ENCODE peak calls at places on chromosomes 2 and 18, in four cellular contexts. T is GM12878, Z is HepG2, A is K562. K is an unnamed sample.

GRCh38 chr2:2731885-2732284 is 400.8 kb upstream of the MYT1L start:
- DNase-seq in T (no peak), Z (no peak), A (no peak), K (no peak)

GRCh38 chr2:127196998-127197397 is 23.1 kb downstream of the CYP27C1 start:
- DNase-seq in A (peak), Z (peak), T (peak), K (no peak)

GRCh38 chr2:85772019-85772745 is 18.4 kb downstream of the ATOH8 start:
- DNase-seq in A (no peak), Z (peak), T (no peak), K (peak)

GRCh38 chr2:132797551-132797950 is 127.5 kb upstream of the LYPD1 start:
- DNase-seq in T (no peak), Z (no peak), A (no peak), K (peak)

GRCh38 chr2:20073462-20073861 is 22.0 kb upstream of the LAPTM4A start:
- DNase-seq in Z (no peak), A (no peak), T (no peak), K (no peak)

GRCh38 chr2:86552889-86553288 is 10.4 kb downstream of the CHMP3 start:
- DNase-seq in T (no peak), A (no peak), Z (no peak), K (no peak)

GRCh38 chr2:204220896-204221295 is 284.3 kb downstream of the ICOS start:
- DNase-seq in A (no peak), T (no peak), Z (no peak), K (no peak)

GRCh38 chr2:207227062-207227748 is 61.5 kb upstream of the KLF7 start:
- DNase-seq in A (no peak), T (no peak), Z (no peak), K (no peak)

GRCh38 chr2:110732422-110733413 is at the start of gene ACOXL:
- DNase-seq in T (no peak), Z (no peak), A (peak), K (no peak)

GRCh38 chr2:222448806-222449205 is 24.5 kb downstream of the SGPP2 start:
- DNase-seq in A (no peak), Z (no peak), T (no peak), K (no peak)

GRCh38 chr2:57443985-57444501 is 602.6 kb upstream of the VRK2 start:
- DNase-seq in T (no peak), Z (no peak), A (no peak), K (no peak)

GRCh38 chr2:143121079-143121478 is 8.1 kb upstream of the ARHGAP15 start:
- DNase-seq in Z (no peak), A (no peak), T (no peak), K (no peak)

GRCh38 chr18:52340466-52341378 is 725 bp downstream of the DCC start:
- DNase-seq in Z (no peak), A (no peak), T (no peak), K (no peak)

GRCh38 chr2:220510668-220511067 is 883.2 kb downstream of the SLC4A3 start:
- DNase-seq in Z (no peak), T (no peak), A (no peak), K (no peak)

GRCh38 chr2:181553244-181553643 is 96.1 kb downstream of the ITGA4 start:
- DNase-seq in Z (no peak), T (no peak), A (no peak), K (no peak)

GRCh38 chr18:53887447-53887846 is 337.0 kb downstream of the MBD2 start:
- DNase-seq in T (no peak), A (no peak), Z (no peak), K (no peak)

GRCh38 chr2:158740591-158740990 is 54.5 kb upstream of the DAPL1 start:
- DNase-seq in A (no peak), T (no peak), Z (no peak), K (no peak)

GRCh38 chr2:147844691-147845607 is at the start of gene ACVR2A:
- DNase-seq in Z (peak), T (peak), A (peak), K (peak)

GRCh38 chr2:172624996-172625395 is 69.1 kb downstream of the PDK1 start:
- DNase-seq in A (no peak), Z (no peak), T (no peak), K (no peak)

GRCh38 chr2:9238927-9239326 is 32.3 kb downstream of the ASAP2 start:
- DNase-seq in A (no peak), T (no peak), Z (no peak), K (no peak)

GRCh38 chr2:225002039-225002655 is 40.1 kb downstream of the DOCK10 start:
- DNase-seq in T (peak), A (peak), Z (peak), K (peak)

GRCh38 chr2:29747786-29748470 is 173.5 kb downstream of the ALK start:
- DNase-seq in A (peak), T (no peak), Z (peak), K (peak)

GRCh38 chr2:71778514-71779305 is 325.3 kb downstream of the DYSF start:
- DNase-seq in A (no peak), T (no peak), Z (no peak), K (no peak)

GRCh38 chr2:49248506-49248905 is 94.2 kb upstream of the FSHR start:
- DNase-seq in T (no peak), A (no peak), Z (peak), K (no peak)

GRCh38 chr2:30029804-30030203 is 108.4 kb upstream of the ALK start:
- DNase-seq in A (no peak), Z (no peak), T (no peak), K (no peak)

GRCh38 chr2:168470188-168470879 is 14.3 kb downstream of the CERS6 start:
- DNase-seq in Z (no peak), A (no peak), T (no peak), K (no peak)

GRCh38 chr18:8987250-8987649 is 115.2 kb upstream of the NDUFV2 start:
- DNase-seq in T (no peak), A (no peak), Z (no peak), K (no peak)

GRCh38 chr2:120779781-120780283 is 44.2 kb downstream of the GLI2 start:
- DNase-seq in T (no peak), Z (no peak), A (peak), K (no peak)

GRCh38 chr2:25076749-25077148 is 34.9 kb downstream of the EFR3B start:
- DNase-seq in Z (no peak), A (no peak), T (no peak), K (no peak)

GRCh38 chr2:173793649-173794565 is 171.3 kb downstream of the SP3 start:
- DNase-seq in Z (no peak), T (no peak), A (peak), K (no peak)

GRCh38 chr2:134252092-134252775 is 1.6 kb upstream of the MGAT5 start:
- DNase-seq in Z (no peak), T (no peak), A (no peak), K (no peak)
- TF ChIP-seq POLR2A in Z (no peak), T (no peak), A (no peak), K (no peak)

DNA sequence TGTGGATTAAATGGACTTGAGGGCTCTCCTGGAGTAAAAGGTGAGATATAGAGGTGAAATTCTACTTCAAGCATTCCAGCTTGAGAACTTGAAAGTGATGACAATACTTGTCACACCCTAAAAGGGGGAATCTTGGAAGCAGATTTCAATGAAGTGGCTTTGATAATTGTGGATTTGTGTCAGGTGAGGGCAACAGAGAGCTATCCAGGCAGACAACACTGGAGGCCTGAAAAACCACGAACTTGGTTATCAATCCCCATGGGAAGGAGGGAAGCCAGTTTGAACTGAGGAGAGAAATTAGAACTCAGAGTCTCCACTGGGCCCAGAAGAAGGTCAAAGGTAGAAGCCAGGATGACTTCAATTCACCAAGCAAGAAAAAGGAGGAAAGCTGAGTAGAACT is 263.9 kb downstream of the FIGN start:
- DNase-seq in Z (peak), A (no peak), T (no peak), K (peak)
- TF ChIP-seq RFX5 in Z (no peak), A (no peak), T (no peak), K (no peak)

GRCh38 chr2:73175663-73176204 is 26.6 kb upstream of the NOTO start:
- DNase-seq in Z (peak), A (peak), T (no peak), K (no peak)
- TF ChIP-seq CHD4 in Z (no peak), A (no peak), T (no peak), K (no peak)

DNA sequence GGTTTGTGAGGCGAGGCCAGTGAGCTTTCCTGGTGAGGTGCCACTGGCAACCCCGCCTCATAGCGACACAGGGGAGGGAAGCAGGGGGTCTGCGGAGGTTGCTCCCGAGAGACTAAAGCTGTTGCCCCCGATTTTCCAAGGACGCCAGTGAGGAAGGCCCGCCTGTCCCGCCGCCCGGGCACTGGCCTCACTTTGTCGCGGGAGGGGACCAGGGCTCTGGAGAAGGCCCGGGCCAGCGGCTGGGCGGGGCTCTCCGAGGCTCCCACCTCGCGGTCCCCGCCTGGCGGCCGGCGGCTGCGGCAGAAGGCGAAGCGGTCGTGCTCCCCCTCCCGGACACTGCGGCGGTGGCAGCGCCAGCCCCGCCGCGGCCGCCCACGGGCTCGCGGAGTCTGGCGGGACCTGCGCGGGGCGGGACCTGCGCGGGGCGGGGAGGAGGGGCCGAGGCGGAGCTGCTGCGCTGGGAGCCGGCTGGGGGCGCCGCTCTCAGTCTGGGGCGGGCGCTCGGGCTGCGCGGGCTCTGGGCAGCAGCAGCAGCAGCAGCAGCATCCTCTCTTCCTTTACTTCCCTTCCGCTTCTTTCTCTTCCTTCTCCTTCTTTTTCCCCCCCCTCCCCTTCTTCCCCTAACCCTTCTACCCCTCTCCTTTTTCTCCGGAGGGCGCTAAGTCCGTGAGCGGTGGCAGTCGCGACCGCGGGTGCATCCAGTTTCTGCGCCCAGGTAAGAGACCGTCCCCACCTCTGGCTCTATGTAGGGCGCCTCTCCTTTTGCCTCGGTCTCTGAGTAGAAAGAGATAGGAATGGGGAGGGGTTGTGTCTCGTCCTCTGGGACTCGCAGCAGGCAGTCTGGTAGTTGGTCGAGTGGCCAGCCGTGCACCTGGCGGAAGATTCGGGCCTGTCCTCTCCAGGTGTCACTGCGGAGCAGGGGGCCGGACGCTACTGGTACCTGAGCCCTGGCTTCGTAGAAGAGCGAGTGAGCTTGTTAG is at the start of gene MAP2:
- DNase-seq in A (peak), T (no peak), Z (peak), K (peak)
- TF ChIP-seq POLR2A in A (no peak), T (no peak), Z (no peak), K (no peak)

GRCh38 chr18:13463526-13463925 is 245.0 kb downstream of the LDLRAD4 start:
- DNase-seq in T (no peak), Z (no peak), A (no peak), K (no peak)
- TF ChIP-seq RFX5 in T (no peak), Z (no peak), A (no peak), K (no peak)

DNA sequence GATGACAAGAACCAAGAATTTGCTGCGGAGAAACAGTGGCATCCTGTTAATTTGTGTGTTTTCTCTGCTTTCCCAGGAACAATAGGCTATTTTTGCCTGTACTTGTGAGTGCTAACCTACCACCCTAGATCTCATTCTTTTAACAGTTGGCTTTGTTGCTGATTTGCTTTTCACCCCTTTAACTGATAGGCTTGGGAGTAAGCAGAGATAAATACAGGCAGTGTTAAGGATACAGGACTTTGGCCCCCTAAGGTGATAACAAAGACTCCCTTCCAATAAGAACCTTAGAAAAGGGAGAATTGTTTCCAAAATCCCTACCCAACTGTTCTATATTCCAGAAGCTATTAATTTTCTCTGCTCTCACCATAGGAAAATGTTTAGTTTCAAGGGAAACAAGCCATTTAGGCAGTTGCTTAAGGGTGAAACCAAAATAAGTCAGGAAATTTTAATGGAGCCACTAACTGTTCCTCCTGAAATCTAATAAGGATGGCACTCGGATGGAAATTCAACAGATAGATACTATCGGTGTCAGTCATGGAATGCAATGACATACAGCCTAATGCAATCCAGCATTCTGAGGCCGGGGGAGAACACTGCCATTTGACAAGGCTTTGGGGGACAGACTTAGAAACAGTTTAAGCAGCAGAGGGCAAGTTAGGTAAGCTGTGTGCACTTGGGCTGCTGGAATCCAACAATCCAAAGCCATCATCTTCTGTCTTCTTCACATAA is 238.8 kb downstream of the RNF152 start:
- DNase-seq in T (no peak), Z (no peak), A (no peak), K (no peak)
- TF ChIP-seq CHD4 in T (no peak), Z (no peak), A (no peak), K (no peak)

K was measured in A549.